ENCODE peak calls at places on chromosomes 11 and 22, in ten cellular contexts. D is H9, P is fibroblast of mammary gland, S is fibroblast of villous mesenchyme, O is endothelial cell, G is AG09319, Q is progenitor cell of endocrine pancreas, L is left lung, V is kidney epithelial cell, F is mesothelial cell of epicardium. I is an unnamed sample.

GRCh38 chr11:38315151-38315550 is 1717.1 kb upstream of the RAG2 start:
- DNase-seq in D (no peak), P (no peak), S (peak; percentile 17), O (no peak), G (no peak), Q (no peak), L (no peak), V (no peak), F (no peak), I (no peak)

GRCh38 chr11:44833869-44834452 is 107.2 kb downstream of the TSPAN18 start:
- DNase-seq in D (no peak), P (no peak), S (no peak), O (no peak), G (no peak), Q (no peak), L (no peak), V (no peak), F (no peak), I (no peak)

GRCh38 chr11:28257761-28258160 is 149.6 kb downstream of the METTL15 start:
- DNase-seq in D (no peak), P (no peak), S (peak; percentile 14), O (no peak), G (no peak), Q (no peak), L (no peak), V (no peak), F (no peak), I (no peak)

GRCh38 chr11:69958308-69958707 is 119.8 kb upstream of the ANO1 start:
- DNase-seq in D (no peak), P (no peak), S (peak; percentile 28), O (no peak), G (no peak), Q (no peak), L (no peak), V (no peak), F (no peak), I (peak; percentile 4)

GRCh38 chr11:124864176-124864891 is 898 bp upstream of the ROBO3 start:
- DNase-seq in D (no peak), P (no peak), S (no peak), O (no peak), G (no peak), Q (no peak), L (no peak), V (no peak), F (no peak), I (no peak)

GRCh38 chr11:36079911-36080310 is 136.0 kb downstream of the LDLRAD3 start:
- DNase-seq in D (no peak), P (no peak), S (no peak), O (no peak), G (no peak), Q (no peak), L (no peak), V (no peak), F (no peak), I (no peak)

GRCh38 chr11:12808519-12808918 is 134.3 kb downstream of the TEAD1 start:
- DNase-seq in D (no peak), P (peak; percentile 60), S (peak; percentile 77), O (no peak), G (no peak), Q (no peak), L (no peak), V (no peak), F (no peak), I (no peak)

GRCh38 chr22:49960967-49961600 is 512 bp downstream of the PIM3 start:
- DNase-seq in D (no peak), P (no peak), S (peak; percentile 53), O (no peak), G (no peak), Q (no peak), L (peak; percentile 89), V (no peak), F (peak; percentile 53), I (peak; percentile 56)

GRCh38 chr22:44162960-44163359 is 17.8 kb upstream of the PARVG start:
- DNase-seq in D (no peak), P (no peak), S (no peak), O (no peak), G (no peak), Q (no peak), L (no peak), V (no peak), F (no peak), I (no peak)

GRCh38 chr22:46077669-46078099 is 72.6 kb upstream of the PPARA start:
- DNase-seq in D (no peak), P (no peak), S (peak; percentile 45), O (no peak), G (no peak), Q (no peak), L (no peak), V (no peak), F (no peak), I (peak; percentile 32)

GRCh38 chr11:78830277-78830676 is 255.6 kb upstream of the NARS2 start:
- DNase-seq in D (peak; percentile 46), P (no peak), S (no peak), O (no peak), G (no peak), Q (no peak), L (no peak), V (no peak), F (no peak), I (no peak)

GRCh38 chr11:86938900-86939880 is 16.0 kb downstream of the FZD4 start:
- DNase-seq in D (no peak), P (peak; percentile 74), S (peak; percentile 77), O (peak; percentile 37), G (no peak), Q (no peak), L (no peak), V (no peak), F (no peak), I (no peak)

GRCh38 chr22:40463017-40463631 is 92.7 kb downstream of the SGSM3 start:
- DNase-seq in D (no peak), P (no peak), S (no peak), O (no peak), G (no peak), Q (no peak), L (no peak), V (no peak), F (no peak), I (no peak)

GRCh38 chr22:29342177-29342576 is 26.7 kb upstream of the RASL10A start:
- DNase-seq in D (no peak), P (no peak), S (no peak), O (no peak), G (no peak), Q (no peak), L (no peak), V (no peak), F (no peak), I (no peak)

GRCh38 chr11:5129457-5129877 is 8.7 kb downstream of the OR52A5 start:
- DNase-seq in D (no peak), P (peak; percentile 3), S (peak; percentile 1), O (no peak), G (no peak), Q (no peak), L (no peak), V (no peak), F (no peak), I (no peak)

GRCh38 chr11:33060271-33060670 is 20.9 kb downstream of the TCP11L1 start:
- DNase-seq in D (no peak), P (no peak), S (no peak), O (no peak), G (no peak), Q (no peak), L (no peak), V (no peak), F (no peak), I (no peak)

GRCh38 chr11:116357769-116358544 is 414.8 kb downstream of the BUD13 start:
- DNase-seq in D (peak; percentile 93), P (peak; percentile 1), S (no peak), O (peak; percentile 60), G (no peak), Q (peak; percentile 24), L (peak; percentile 82), V (no peak), F (peak; percentile 32), I (no peak)

GRCh38 chr11:80383655-80384054 is 942.8 kb upstream of the TENM4 start:
- DNase-seq in D (no peak), P (no peak), S (peak; percentile 0), O (no peak), G (no peak), Q (no peak), L (no peak), V (no peak), F (no peak), I (peak; percentile 4)

GRCh38 chr11:119685073-119685746 is 43.8 kb downstream of the NECTIN1 start:
- DNase-seq in D (no peak), P (no peak), S (no peak), O (no peak), G (no peak), Q (no peak), L (no peak), V (no peak), F (no peak), I (peak; percentile 68)
- TF ChIP-seq CTCF in D (no peak), P (no peak), S (no peak), O (no peak), G (no peak), Q (no peak), L (no peak), V (no peak), F (no peak), I (no peak)

GRCh38 chr22:22929381-22930221 is 42.0 kb downstream of the IGLL5 start:
- DNase-seq in D (no peak), P (no peak), S (no peak), O (no peak), G (no peak), Q (no peak), L (peak; percentile 33), V (no peak), F (no peak), I (no peak)
- TF ChIP-seq CTCF in D (no peak), P (no peak), S (no peak), O (no peak), G (no peak), Q (no peak), L (no peak), V (no peak), F (no peak), I (no peak)

DNA sequence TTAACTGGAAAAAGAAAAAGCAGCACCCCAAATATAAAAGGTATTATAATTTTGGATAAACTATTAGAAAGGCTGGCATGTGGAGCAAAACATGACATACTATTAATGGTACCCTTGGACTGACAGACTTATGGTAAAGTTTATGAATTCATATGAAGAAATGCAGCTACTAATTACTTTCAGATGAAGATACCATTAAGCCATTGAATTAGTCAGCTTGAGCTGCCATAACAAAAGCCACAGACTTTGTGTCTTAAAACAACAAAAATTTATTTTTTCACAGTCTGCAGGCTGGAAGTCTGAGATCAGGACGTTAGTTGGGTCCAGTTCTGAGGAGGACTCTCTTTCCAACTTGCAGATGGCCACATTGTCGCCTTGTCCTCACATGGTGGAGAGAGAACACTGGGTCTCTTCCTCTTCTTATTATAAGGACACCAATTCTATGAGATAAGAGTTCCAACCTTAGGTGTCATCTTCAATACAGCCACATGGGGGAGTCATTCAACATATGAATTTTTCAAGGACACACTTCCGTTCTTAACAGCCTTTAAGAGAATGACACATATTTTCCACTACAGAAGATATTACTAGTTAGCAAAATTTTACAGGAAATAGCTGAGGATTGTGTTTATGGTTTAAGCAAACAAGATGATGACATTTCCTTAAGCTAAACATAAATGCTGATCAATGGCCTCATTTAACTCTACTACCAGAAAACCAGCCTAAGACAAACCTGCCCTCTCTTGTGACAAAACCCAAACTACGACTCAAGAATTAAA is 56.1 kb downstream of the DCUN1D5 start:
- DNase-seq in D (no peak), P (peak; percentile 86), S (peak; percentile 89), O (peak; percentile 32), G (peak; percentile 49), Q (no peak), L (no peak), V (peak; percentile 47), F (no peak), I (peak; percentile 42)
- TF ChIP-seq CTCF in D (peak; percentile 74), P (peak; percentile 68), S (peak; percentile 72), O (peak; percentile 88), G (peak; percentile 46), Q (peak; percentile 59), L (peak; percentile 55), V (peak; percentile 57), F (peak; percentile 74), I (peak; percentile 75)

GRCh38 chr11:126111458-126112116 is 48.9 kb upstream of the CDON start:
- DNase-seq in D (no peak), P (no peak), S (no peak), O (no peak), G (no peak), Q (no peak), L (no peak), V (no peak), F (no peak), I (peak; percentile 98)
- TF ChIP-seq CTCF in D (no peak), P (no peak), S (no peak), O (no peak), G (no peak), Q (no peak), L (no peak), V (no peak), F (no peak), I (no peak)